ENCODE peak calls at places on chromosome 9, in four cellular contexts. G is SK-N-SH, J is GM12878, E is WTC11. O is an unnamed sample.

GRCh38 chr9:87718852-87719612 is 6.9 kb upstream of the CTSL start:
- DNase-seq in G (no peak), J (no peak), E (no peak), O (no peak)

GRCh38 chr9:20382460-20383071 is 239.7 kb downstream of the MLLT3 start:
- DNase-seq in G (no peak), J (no peak), E (no peak), O (no peak)

GRCh38 chr9:75238311-75238976 is 150.1 kb downstream of the OSTF1 start:
- DNase-seq in G (peak), J (peak), E (peak), O (peak)

GRCh38 chr9:8365029-8365428 is 565.5 kb upstream of the DMAC1 start:
- DNase-seq in G (no peak), J (no peak), E (no peak), O (no peak)

GRCh38 chr9:73200694-73201432 is 49.2 kb downstream of the ANXA1 start:
- DNase-seq in G (peak), J (no peak), E (no peak), O (peak)

GRCh38 chr9:107768224-107768623 is 278.7 kb upstream of the KLF4 start:
- DNase-seq in G (no peak), J (no peak), E (no peak), O (no peak)

GRCh38 chr9:90017704-90018103 is 412.9 kb downstream of the GADD45G start:
- DNase-seq in G (no peak), J (no peak), E (no peak), O (no peak)

GRCh38 chr9:132014218-132014800 is 65.4 kb downstream of the MED27 start:
- DNase-seq in G (no peak), J (no peak), E (no peak), O (no peak)

GRCh38 chr9:72271617-72272478 is 93.2 kb downstream of the ZFAND5 start:
- DNase-seq in G (peak), J (no peak), E (peak), O (peak)

GRCh38 chr9:126705767-126706697 is 92.3 kb downstream of the LMX1B start:
- DNase-seq in G (peak), J (no peak), E (peak), O (peak)

GRCh38 chr9:8224381-8224791 is 424.8 kb upstream of the DMAC1 start:
- DNase-seq in G (no peak), J (no peak), E (no peak), O (no peak)

GRCh38 chr9:104313396-104314110 is 190.5 kb upstream of the OR13F1 start:
- DNase-seq in G (no peak), J (no peak), E (no peak), O (no peak)

GRCh38 chr9:18544456-18544855 is 70.5 kb downstream of the ADAMTSL1 start:
- DNase-seq in G (no peak), J (no peak), E (no peak), O (no peak)

GRCh38 chr9:115923903-115924668 is 229.5 kb upstream of the PAPPA start:
- DNase-seq in G (no peak), J (no peak), E (no peak), O (no peak)

GRCh38 chr9:37436540-37436939 is 14.0 kb downstream of the GRHPR start:
- DNase-seq in G (no peak), J (no peak), E (no peak), O (no peak)

GRCh38 chr9:136403538-136403914 is 3.6 kb upstream of the SNAPC4 start:
- DNase-seq in G (no peak), J (peak), E (no peak), O (no peak)

GRCh38 chr9:70083429-70083828 is 39.8 kb downstream of the MAMDC2 start:
- DNase-seq in G (no peak), J (no peak), E (no peak), O (no peak)

GRCh38 chr9:107422189-107422802 is 67.3 kb downstream of the KLF4 start:
- DNase-seq in G (peak), J (no peak), E (peak), O (peak)

GRCh38 chr9:112558476-112558875 is 71.8 kb downstream of the KIAA1958 start:
- DNase-seq in G (no peak), J (no peak), E (no peak), O (no peak)

GRCh38 chr9:38707885-38708640 is 11.9 kb downstream of the FAM240B start:
- DNase-seq in G (no peak), J (no peak), E (no peak), O (peak)

GRCh38 chr9:137402752-137403151 is 20.2 kb downstream of the EXD3 start:
- DNase-seq in G (no peak), J (no peak), E (no peak), O (no peak)

GRCh38 chr9:89603629-89604462 is 966 bp upstream of the GADD45G start:
- DNase-seq in G (peak), J (no peak), E (peak), O (peak)

GRCh38 chr9:12916037-12916436 is 141.2 kb downstream of the LURAP1L start:
- DNase-seq in G (no peak), J (no peak), E (no peak), O (no peak)

GRCh38 chr9:33408087-33408486 is 5.7 kb upstream of the AQP7 start:
- DNase-seq in G (no peak), J (no peak), E (no peak), O (no peak)

GRCh38 chr9:136438909-136439549 is 616 bp downstream of the INPP5E start:
- DNase-seq in G (peak), J (no peak), E (peak), O (peak)

GRCh38 chr9:126692041-126692758 is 78.5 kb downstream of the LMX1B start:
- DNase-seq in G (no peak), J (no peak), E (peak), O (no peak)

GRCh38 chr9:4062966-4063365 is 236.9 kb downstream of the GLIS3 start:
- DNase-seq in G (no peak), J (no peak), E (no peak), O (no peak)

GRCh38 chr9:128916204-128916603 is 4.6 kb upstream of the PHYHD1 start:
- DNase-seq in G (no peak), J (no peak), E (no peak), O (no peak)

GRCh38 chr9:92029553-92029952 is 79.5 kb upstream of the ROR2 start:
- DNase-seq in G (no peak), J (no peak), E (no peak), O (no peak)

GRCh38 chr9:31355965-31356364 is 1028.5 kb upstream of the ACO1 start:
- DNase-seq in G (no peak), J (no peak), E (no peak), O (no peak)

GRCh38 chr9:95595780-95596179 is 79.0 kb upstream of the PTCH1 start:
- DNase-seq in G (no peak), J (no peak), E (no peak), O (no peak)

GRCh38 chr9:87069690-87070089 is 122.4 kb upstream of the GAS1 start:
- DNase-seq in G (no peak), J (no peak), E (no peak), O (no peak)

GRCh38 chr9:125805057-125805456 is 57.9 kb downstream of the PBX3 start:
- DNase-seq in G (no peak), J (no peak), E (no peak), O (no peak)

GRCh38 chr9:133613396-133613795 is 4.2 kb upstream of the FAM163B start:
- DNase-seq in G (no peak), J (no peak), E (no peak), O (no peak)

GRCh38 chr9:91663858-91664257 is 240.2 kb upstream of the NFIL3 start:
- DNase-seq in G (no peak), J (no peak), E (no peak), O (no peak)

GRCh38 chr9:90103771-90104170 is 499.0 kb downstream of the GADD45G start:
- DNase-seq in G (no peak), J (no peak), E (no peak), O (no peak)

GRCh38 chr9:87327567-87328125 is 170.0 kb upstream of the DAPK1 start:
- DNase-seq in G (peak), J (no peak), E (no peak), O (no peak)

GRCh38 chr9:126499005-126499910 is 114.5 kb upstream of the LMX1B start:
- DNase-seq in G (peak), J (no peak), E (peak), O (peak)

GRCh38 chr9:21555911-21556310 is 73.8 kb upstream of the IFNE start:
- DNase-seq in G (no peak), J (no peak), E (no peak), O (no peak)

GRCh38 chr9:21553441-21553840 is 71.3 kb upstream of the IFNE start:
- DNase-seq in G (no peak), J (no peak), E (no peak), O (no peak)

GRCh38 chr9:21556581-21557427 is 74.7 kb upstream of the IFNE start:
- DNase-seq in G (no peak), J (no peak), E (no peak), O (no peak)

GRCh38 chr9:21552244-21552825 is 70.2 kb upstream of the IFNE start:
- DNase-seq in G (no peak), J (no peak), E (no peak), O (no peak)

GRCh38 chr9:21554813-21555212 is 72.7 kb upstream of the IFNE start:
- DNase-seq in G (no peak), J (no peak), E (no peak), O (no peak)
- TF ChIP-seq USF1 in G (no peak), J (no peak), E (no peak), O (no peak)

GRCh38 chr9:114315723-114316363 is 7.1 kb upstream of the ORM1 start:
- DNase-seq in G (no peak), J (no peak), E (no peak), O (no peak)

GRCh38 chr9:114314256-114314867 is 8.5 kb upstream of the ORM1 start:
- DNase-seq in G (no peak), J (no peak), E (no peak), O (no peak)

GRCh38 chr9:114316605-114317230 is 6.2 kb upstream of the ORM1 start:
- DNase-seq in G (no peak), J (no peak), E (no peak), O (no peak)

GRCh38 chr9:114313186-114313585 is 9.7 kb upstream of the ORM1 start:
- DNase-seq in G (no peak), J (no peak), E (no peak), O (no peak)

DNA sequence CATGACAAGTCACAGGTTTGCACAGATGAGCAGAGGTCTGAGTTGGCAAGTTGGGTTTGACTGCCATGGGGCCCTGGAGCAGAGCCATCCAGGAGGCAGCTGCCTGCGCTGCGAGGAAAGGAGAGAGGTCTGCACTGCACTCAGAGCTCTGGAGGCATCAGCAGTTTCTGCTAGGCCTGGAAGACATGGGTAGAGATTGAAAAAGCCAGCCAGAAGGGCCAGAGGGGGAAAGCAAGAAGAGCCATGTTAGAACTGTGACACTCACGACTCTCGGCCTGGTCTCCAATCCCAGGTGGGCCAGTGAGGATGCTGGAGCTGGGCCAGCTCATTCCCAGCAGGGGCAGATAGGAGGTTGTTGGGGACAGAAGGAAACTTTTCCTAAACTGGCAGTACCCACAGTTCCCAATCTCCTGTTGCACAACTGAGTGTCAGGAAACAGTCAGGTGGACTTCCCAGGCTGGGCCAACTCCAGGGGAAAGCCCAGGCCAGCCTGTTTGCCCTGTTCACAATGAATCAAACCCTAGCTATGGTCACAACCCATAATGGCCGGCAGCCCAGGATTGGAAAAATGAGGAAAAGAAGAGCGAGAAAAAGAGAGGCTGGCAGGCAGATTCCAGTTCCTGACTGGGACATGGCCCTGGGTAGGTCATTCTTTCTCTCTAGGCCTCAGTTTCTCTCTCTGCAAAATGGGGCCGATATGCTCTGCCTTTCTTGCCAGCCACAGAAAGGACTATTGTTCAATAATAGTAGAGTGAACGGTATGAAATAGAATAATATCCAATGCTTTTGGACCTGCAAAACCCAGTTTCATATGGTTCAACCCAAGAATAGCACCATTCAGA is 7.8 kb upstream of the ORM1 start:
- DNase-seq in G (no peak), J (no peak), E (no peak), O (no peak)
- TF ChIP-seq USF1 in G (no peak), J (no peak), E (no peak), O (no peak)

GRCh38 chr9:27157736-27158135 is 48.7 kb downstream of the TEK start:
- DNase-seq in G (no peak), J (no peak), E (peak), O (no peak)

GRCh38 chr9:27152398-27152715 is 43.3 kb downstream of the TEK start:
- DNase-seq in G (no peak), J (no peak), E (no peak), O (no peak)

GRCh38 chr9:27151693-27152397 is 42.8 kb downstream of the TEK start:
- DNase-seq in G (no peak), J (no peak), E (no peak), O (no peak)

GRCh38 chr9:27157086-27157485 is 48.1 kb downstream of the TEK start:
- DNase-seq in G (no peak), J (no peak), E (no peak), O (no peak)

DNA sequence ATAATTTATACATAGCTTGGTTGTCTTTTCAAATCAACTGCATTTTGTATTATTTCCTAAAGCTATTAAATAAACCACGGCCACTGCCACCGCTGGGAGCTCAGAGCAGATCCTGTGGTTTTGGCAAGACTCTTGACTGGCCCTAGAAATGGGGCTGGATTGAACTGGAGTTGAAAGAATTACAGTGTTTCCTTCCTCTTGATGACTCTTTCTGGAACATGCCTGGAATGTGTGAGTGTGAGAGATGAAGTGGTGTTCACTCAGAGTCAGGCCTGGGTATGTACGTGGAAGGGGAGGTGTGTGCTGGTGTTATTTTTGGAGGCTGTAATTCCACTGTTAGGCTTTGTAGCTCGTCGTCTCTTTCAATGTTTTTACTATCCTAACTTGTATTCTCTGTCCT is 45.9 kb downstream of the TEK start:
- DNase-seq in G (no peak), J (no peak), E (no peak), O (no peak)
- TF ChIP-seq USF1 in G (no peak), J (no peak), E (no peak), O (no peak)

DNA sequence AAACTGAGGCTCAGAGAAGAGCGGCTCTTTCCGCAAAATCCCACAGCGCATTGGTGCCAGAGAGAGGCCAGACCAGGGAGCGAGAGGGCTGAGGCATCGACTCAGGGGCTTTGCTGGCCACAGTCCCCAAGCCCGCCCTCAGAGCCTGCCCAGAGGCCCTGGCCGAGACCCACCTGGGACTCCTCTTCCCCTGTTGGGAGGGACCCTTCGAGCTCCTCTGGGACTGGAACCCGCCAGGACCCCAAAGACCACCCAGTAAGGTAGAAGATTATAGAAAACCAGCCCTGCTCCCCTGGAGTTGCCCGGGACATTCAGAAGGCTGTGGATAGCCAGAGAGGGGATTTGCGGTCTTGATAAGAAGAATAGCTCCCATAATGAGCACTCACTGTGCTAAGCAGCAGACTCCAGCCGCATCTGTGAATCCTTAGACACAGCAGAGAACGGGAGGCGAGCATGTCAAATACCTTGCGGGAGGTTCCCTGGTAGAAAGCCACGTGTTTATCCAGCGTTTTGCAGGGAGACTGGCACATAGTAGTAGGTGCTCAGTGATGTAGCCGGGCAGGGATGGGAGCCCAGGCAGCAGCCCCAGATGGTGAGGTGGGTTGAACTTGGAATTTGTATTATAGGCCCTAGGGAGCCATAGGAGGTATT is 651 bp upstream of the AK1 start:
- DNase-seq in G (no peak), J (no peak), E (no peak), O (peak)
- TF ChIP-seq USF1 in G (no peak), J (no peak), E (no peak), O (no peak)

GRCh38 chr9:109028457-109028856 is 15.2 kb upstream of the CTNNAL1 start:
- DNase-seq in G (no peak), J (no peak), E (no peak), O (no peak)

GRCh38 chr9:109030426-109030825 is 17.1 kb upstream of the CTNNAL1 start:
- DNase-seq in G (no peak), J (no peak), E (no peak), O (no peak)

GRCh38 chr9:109033941-109034700 is 20.8 kb upstream of the CTNNAL1 start:
- DNase-seq in G (no peak), J (no peak), E (no peak), O (no peak)

GRCh38 chr9:109027176-109027575 is 13.9 kb upstream of the CTNNAL1 start:
- DNase-seq in G (no peak), J (no peak), E (no peak), O (no peak)

DNA sequence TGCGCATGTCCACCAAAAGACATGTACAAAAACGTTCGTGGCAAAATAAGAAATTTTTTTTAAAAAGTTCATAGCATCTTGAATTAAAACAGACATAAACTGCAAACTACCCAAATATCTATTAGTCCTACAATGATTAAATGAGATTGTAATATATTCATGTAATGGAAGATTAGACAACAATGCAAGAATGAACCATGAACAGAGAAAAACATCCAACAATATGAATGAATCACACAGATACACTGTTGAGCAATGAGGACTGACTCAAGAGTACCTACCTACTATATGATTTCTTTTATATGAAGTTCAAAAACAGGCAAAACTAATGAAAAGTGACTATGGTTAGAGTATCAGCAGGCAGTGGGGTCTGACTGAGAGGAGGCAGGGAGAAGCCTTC is 17.9 kb upstream of the CTNNAL1 start:
- DNase-seq in G (no peak), J (no peak), E (no peak), O (no peak)
- TF ChIP-seq USF1 in G (no peak), J (no peak), E (no peak), O (no peak)

GRCh38 chr9:108874058-108874788 is 12.2 kb downstream of the ACTL7A start:
- DNase-seq in G (no peak), J (no peak), E (no peak), O (no peak)
- TF ChIP-seq USF1 in G (no peak), J (no peak), E (no peak), O (no peak)